ENCODE peak calls at places on chromosomes 7 and 10, in six cellular contexts. One of them, this sample, is unnamed.

GRCh38 chr7:96034940-96035727 is 262.8 kb downstream of the DYNC1I1 start:
- DNase-seq in heart right ventricle: no peak
- DNase-seq in right atrium auricular region: no peak
- DNase-seq in H1: no peak
- DNase-seq in fibroblast of lung: no peak
- DNase-seq in upper lobe of right lung: no peak
- DNase-seq in this sample: no peak

GRCh38 chr7:84490661-84491060 is 296.1 kb upstream of the SEMA3A start:
- DNase-seq in heart right ventricle: no peak
- DNase-seq in right atrium auricular region: no peak
- DNase-seq in H1: no peak
- DNase-seq in fibroblast of lung: peak
- DNase-seq in upper lobe of right lung: no peak
- DNase-seq in this sample: no peak

GRCh38 chr7:157404845-157405481 is 68.2 kb downstream of the DNAJB6 start:
- DNase-seq in heart right ventricle: no peak
- DNase-seq in right atrium auricular region: peak
- DNase-seq in H1: no peak
- DNase-seq in fibroblast of lung: peak
- DNase-seq in upper lobe of right lung: peak
- DNase-seq in this sample: no peak

GRCh38 chr7:151076863-151077704 is 3.5 kb downstream of the FASTK start:
- DNase-seq in heart right ventricle: no peak
- DNase-seq in right atrium auricular region: no peak
- DNase-seq in H1: no peak
- DNase-seq in fibroblast of lung: no peak
- DNase-seq in upper lobe of right lung: peak
- DNase-seq in this sample: no peak

GRCh38 chr10:110932505-110933180 is 13.2 kb downstream of the SHOC2 start:
- DNase-seq in heart right ventricle: no peak
- DNase-seq in right atrium auricular region: no peak
- DNase-seq in H1: no peak
- DNase-seq in fibroblast of lung: no peak
- DNase-seq in upper lobe of right lung: no peak
- DNase-seq in this sample: no peak

GRCh38 chr10:98528785-98529183 is 82.0 kb upstream of the HPS1 start:
- DNase-seq in heart right ventricle: no peak
- DNase-seq in right atrium auricular region: no peak
- DNase-seq in H1: no peak
- DNase-seq in fibroblast of lung: no peak
- DNase-seq in upper lobe of right lung: no peak
- DNase-seq in this sample: no peak

GRCh38 chr7:3106353-3106752 is 62.7 kb upstream of the CARD11 start:
- DNase-seq in heart right ventricle: no peak
- DNase-seq in right atrium auricular region: no peak
- DNase-seq in H1: no peak
- DNase-seq in fibroblast of lung: peak
- DNase-seq in upper lobe of right lung: no peak
- DNase-seq in this sample: no peak

GRCh38 chr7:102318482-102318971 is 31.9 kb downstream of the SH2B2 start:
- DNase-seq in heart right ventricle: peak
- DNase-seq in right atrium auricular region: no peak
- DNase-seq in H1: no peak
- DNase-seq in fibroblast of lung: peak
- DNase-seq in upper lobe of right lung: no peak
- DNase-seq in this sample: no peak

GRCh38 chr7:27689045-27689877 is 26.6 kb upstream of the HIBADH start:
- DNase-seq in heart right ventricle: no peak
- DNase-seq in right atrium auricular region: no peak
- DNase-seq in H1: peak
- DNase-seq in fibroblast of lung: no peak
- DNase-seq in upper lobe of right lung: no peak
- DNase-seq in this sample: no peak

GRCh38 chr10:71745659-71746250 is 26.2 kb upstream of the C10orf105 start:
- DNase-seq in heart right ventricle: no peak
- DNase-seq in right atrium auricular region: no peak
- DNase-seq in H1: no peak
- DNase-seq in fibroblast of lung: no peak
- DNase-seq in upper lobe of right lung: no peak
- DNase-seq in this sample: no peak

GRCh38 chr7:109890622-109891021 is 1200.3 kb upstream of the LRRN3 start:
- DNase-seq in heart right ventricle: no peak
- DNase-seq in right atrium auricular region: no peak
- DNase-seq in H1: no peak
- DNase-seq in fibroblast of lung: peak
- DNase-seq in upper lobe of right lung: no peak
- DNase-seq in this sample: no peak

GRCh38 chr10:17586741-17587720 is 30.1 kb downstream of the HACD1 start:
- DNase-seq in heart right ventricle: no peak
- DNase-seq in right atrium auricular region: no peak
- DNase-seq in H1: no peak
- DNase-seq in fibroblast of lung: peak
- DNase-seq in upper lobe of right lung: no peak
- DNase-seq in this sample: no peak

GRCh38 chr7:129951076-129952011 is 1.4 kb downstream of the UBE2H start:
- DNase-seq in heart right ventricle: no peak
- DNase-seq in right atrium auricular region: no peak
- DNase-seq in H1: no peak
- DNase-seq in fibroblast of lung: peak
- DNase-seq in upper lobe of right lung: peak
- DNase-seq in this sample: no peak

GRCh38 chr7:80831996-80832395 is 86.9 kb downstream of the SEMA3C start:
- DNase-seq in heart right ventricle: no peak
- DNase-seq in right atrium auricular region: no peak
- DNase-seq in H1: no peak
- DNase-seq in fibroblast of lung: peak
- DNase-seq in upper lobe of right lung: no peak
- DNase-seq in this sample: no peak

GRCh38 chr7:149422914-149423285 is 38.0 kb downstream of the ZNF777 start:
- DNase-seq in heart right ventricle: peak
- DNase-seq in right atrium auricular region: no peak
- DNase-seq in H1: no peak
- DNase-seq in fibroblast of lung: no peak
- DNase-seq in upper lobe of right lung: peak
- DNase-seq in this sample: no peak
- H3K4me3 ChIP-seq in heart right ventricle: peak
- H3K4me3 ChIP-seq in right atrium auricular region: peak
- H3K4me3 ChIP-seq in H1: peak
- H3K4me3 ChIP-seq in fibroblast of lung: no peak
- H3K4me3 ChIP-seq in upper lobe of right lung: peak
- H3K4me3 ChIP-seq in this sample: peak

GRCh38 chr7:23275906-23276305 is 23.2 kb upstream of the MALSU1 start:
- DNase-seq in heart right ventricle: no peak
- DNase-seq in right atrium auricular region: no peak
- DNase-seq in H1: no peak
- DNase-seq in fibroblast of lung: no peak
- DNase-seq in upper lobe of right lung: no peak
- DNase-seq in this sample: no peak
- H3K27ac ChIP-seq in heart right ventricle: no peak
- H3K27ac ChIP-seq in right atrium auricular region: no peak
- H3K27ac ChIP-seq in H1: no peak
- H3K27ac ChIP-seq in fibroblast of lung: no peak
- H3K27ac ChIP-seq in upper lobe of right lung: no peak
- H3K27ac ChIP-seq in this sample: no peak

GRCh38 chr7:51601461-51601860 is 284.9 kb upstream of the COBL start:
- DNase-seq in heart right ventricle: no peak
- DNase-seq in right atrium auricular region: no peak
- DNase-seq in H1: no peak
- DNase-seq in fibroblast of lung: no peak
- DNase-seq in upper lobe of right lung: no peak
- DNase-seq in this sample: no peak
- TF ChIP-seq CTCF in heart right ventricle: no peak
- TF ChIP-seq CTCF in right atrium auricular region: no peak
- TF ChIP-seq CTCF in H1: no peak
- TF ChIP-seq CTCF in fibroblast of lung: no peak
- TF ChIP-seq CTCF in upper lobe of right lung: no peak
- TF ChIP-seq CTCF in this sample: no peak

DNA sequence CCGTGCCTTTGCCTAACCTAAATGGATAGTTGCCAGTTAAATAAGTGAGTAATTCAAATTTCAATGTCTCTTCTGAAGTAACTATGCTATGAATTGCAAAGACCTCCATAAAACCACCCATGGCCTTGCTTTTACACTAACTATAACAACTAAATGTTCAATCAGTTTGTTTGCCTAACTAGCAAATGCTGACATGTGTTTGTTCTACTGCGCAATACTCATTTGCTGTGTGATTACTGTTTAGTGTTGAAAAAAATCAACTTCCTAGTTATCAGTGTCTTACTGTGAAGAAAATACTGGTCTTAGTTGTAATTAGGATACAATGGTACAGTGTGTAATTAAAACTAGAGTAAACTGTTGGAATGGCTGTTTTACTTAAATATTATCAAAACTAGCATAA is 47.3 kb upstream of the GATAD1 start:
- DNase-seq in heart right ventricle: no peak
- DNase-seq in right atrium auricular region: no peak
- DNase-seq in H1: no peak
- DNase-seq in fibroblast of lung: no peak
- DNase-seq in upper lobe of right lung: no peak
- DNase-seq in this sample: no peak
- H3K4me3 ChIP-seq in heart right ventricle: no peak
- H3K4me3 ChIP-seq in right atrium auricular region: no peak
- H3K4me3 ChIP-seq in H1: no peak
- H3K4me3 ChIP-seq in fibroblast of lung: no peak
- H3K4me3 ChIP-seq in upper lobe of right lung: no peak
- H3K4me3 ChIP-seq in this sample: no peak

DNA sequence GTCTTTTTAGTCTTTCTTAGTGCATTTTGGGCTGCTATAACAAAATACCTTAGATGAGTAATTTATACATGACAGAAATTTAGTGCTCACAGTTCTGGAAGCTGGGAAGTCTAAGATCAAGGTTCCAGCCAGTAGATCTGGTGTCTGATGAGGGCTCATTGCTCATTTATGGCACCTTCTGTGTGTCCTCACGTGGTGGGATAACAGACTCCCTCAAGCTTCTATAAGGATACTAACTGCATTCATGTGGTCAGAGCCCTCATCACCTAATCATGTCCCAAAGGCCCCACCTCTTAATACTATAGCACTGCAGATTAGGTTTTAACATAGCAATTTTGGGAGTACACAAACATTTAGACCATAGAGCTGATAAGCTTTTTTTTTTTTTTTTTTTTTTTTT is 80.4 kb downstream of the ZNRF2 start:
- DNase-seq in heart right ventricle: no peak
- DNase-seq in right atrium auricular region: no peak
- DNase-seq in H1: no peak
- DNase-seq in fibroblast of lung: no peak
- DNase-seq in upper lobe of right lung: no peak
- DNase-seq in this sample: no peak
- H3K27ac ChIP-seq in heart right ventricle: no peak
- H3K27ac ChIP-seq in right atrium auricular region: no peak
- H3K27ac ChIP-seq in H1: no peak
- H3K27ac ChIP-seq in fibroblast of lung: no peak
- H3K27ac ChIP-seq in upper lobe of right lung: no peak
- H3K27ac ChIP-seq in this sample: no peak

GRCh38 chr7:155011081-155011480 is 8.2 kb upstream of the PAXIP1 start:
- DNase-seq in heart right ventricle: no peak
- DNase-seq in right atrium auricular region: no peak
- DNase-seq in H1: no peak
- DNase-seq in fibroblast of lung: no peak
- DNase-seq in upper lobe of right lung: no peak
- DNase-seq in this sample: no peak

GRCh38 chr7:155009570-155010157 is 6.7 kb upstream of the PAXIP1 start:
- DNase-seq in heart right ventricle: no peak
- DNase-seq in right atrium auricular region: no peak
- DNase-seq in H1: no peak
- DNase-seq in fibroblast of lung: no peak
- DNase-seq in upper lobe of right lung: no peak
- DNase-seq in this sample: no peak

GRCh38 chr7:155002411-155003214 is at the start of gene PAXIP1:
- DNase-seq in heart right ventricle: peak
- DNase-seq in right atrium auricular region: no peak
- DNase-seq in H1: no peak
- DNase-seq in fibroblast of lung: peak
- DNase-seq in upper lobe of right lung: peak
- DNase-seq in this sample: no peak

GRCh38 chr7:155003215-155003999 is 483 bp upstream of the PAXIP1 start:
- DNase-seq in heart right ventricle: peak
- DNase-seq in right atrium auricular region: peak
- DNase-seq in H1: no peak
- DNase-seq in fibroblast of lung: peak
- DNase-seq in upper lobe of right lung: peak
- DNase-seq in this sample: peak

DNA sequence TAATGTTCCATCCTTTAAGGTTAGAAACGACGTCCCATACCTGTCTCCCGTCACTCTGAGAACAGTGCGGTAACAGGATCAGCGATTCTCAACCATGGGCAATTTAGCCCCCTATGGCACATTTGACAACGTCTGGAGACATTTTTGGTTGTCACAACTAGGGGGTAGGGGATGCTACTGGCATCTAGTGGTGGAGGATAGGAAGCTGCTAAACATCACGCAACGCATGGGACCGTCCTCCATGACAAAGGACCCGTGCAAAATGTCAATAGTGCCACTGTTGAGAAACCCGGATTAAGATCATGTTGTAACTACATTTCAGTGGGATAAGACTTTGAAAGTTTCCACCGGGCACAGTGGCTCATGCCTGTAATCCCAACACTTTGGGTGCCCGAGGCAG is 5.0 kb upstream of the PAXIP1 start:
- DNase-seq in heart right ventricle: no peak
- DNase-seq in right atrium auricular region: no peak
- DNase-seq in H1: no peak
- DNase-seq in fibroblast of lung: no peak
- DNase-seq in upper lobe of right lung: no peak
- DNase-seq in this sample: no peak
- TF ChIP-seq CTCF in heart right ventricle: peak
- TF ChIP-seq CTCF in right atrium auricular region: no peak
- TF ChIP-seq CTCF in H1: peak
- TF ChIP-seq CTCF in fibroblast of lung: no peak
- TF ChIP-seq CTCF in upper lobe of right lung: peak
- TF ChIP-seq CTCF in this sample: no peak

DNA sequence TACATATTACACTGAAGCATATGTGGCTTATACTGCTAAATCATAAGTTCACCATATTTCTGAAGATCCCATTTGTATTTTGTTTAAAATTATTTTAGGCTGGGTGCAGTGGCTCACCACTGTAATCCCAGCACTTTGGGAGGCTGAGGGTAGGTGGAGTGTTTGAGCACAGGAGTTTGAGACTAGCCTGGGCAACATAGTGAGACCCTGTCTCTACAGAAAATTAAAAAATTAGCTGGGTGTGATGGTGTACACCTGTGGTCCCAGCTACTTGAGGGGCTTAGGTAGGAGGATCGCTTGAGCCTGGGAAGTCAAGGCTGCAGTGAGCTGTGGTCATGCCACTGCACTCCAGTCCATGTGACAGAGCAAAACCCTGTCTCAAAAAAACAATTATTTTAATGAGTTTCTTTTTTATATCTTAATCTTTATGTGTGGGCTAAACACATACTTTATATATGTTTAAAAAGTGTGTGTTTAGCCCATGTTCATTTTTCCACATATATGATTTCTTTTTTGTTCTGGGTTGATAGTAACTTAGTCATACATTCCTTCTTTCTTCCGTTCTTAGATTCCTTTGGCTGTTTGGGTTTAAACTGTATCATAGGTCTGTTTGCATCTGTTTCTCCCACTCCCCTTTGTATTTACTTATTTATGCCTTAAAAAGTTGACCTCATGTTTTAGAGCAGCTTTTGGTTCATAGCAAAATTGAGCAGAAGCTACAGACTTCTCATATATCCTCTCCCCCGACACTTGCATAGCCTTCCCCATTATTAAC is 33.5 kb downstream of the RSBN1L start:
- DNase-seq in heart right ventricle: no peak
- DNase-seq in right atrium auricular region: no peak
- DNase-seq in H1: no peak
- DNase-seq in fibroblast of lung: peak
- DNase-seq in upper lobe of right lung: no peak
- DNase-seq in this sample: no peak
- H3K4me3 ChIP-seq in heart right ventricle: no peak
- H3K4me3 ChIP-seq in right atrium auricular region: no peak
- H3K4me3 ChIP-seq in H1: no peak
- H3K4me3 ChIP-seq in fibroblast of lung: no peak
- H3K4me3 ChIP-seq in upper lobe of right lung: no peak
- H3K4me3 ChIP-seq in this sample: no peak